ENCODE peak calls at places on chromosomes 2 and 18, in four cellular contexts. Q is GM12892, I is GM12878, C is SK-N-SH. M is an unnamed sample.

GRCh38 chr2:68762665-68763064 is 28.1 kb downstream of the ARHGAP25 start:
- DNase-seq in Q (no peak), I (no peak), C (no peak), M (no peak)

GRCh38 chr2:75580156-75580555 is 19.4 kb upstream of the EVA1A start:
- DNase-seq in Q (no peak), I (no peak), C (no peak), M (no peak)

GRCh38 chr2:35731674-35732073 is 623.9 kb upstream of the CRIM1 start:
- DNase-seq in Q (no peak), I (no peak), C (no peak), M (no peak)

GRCh38 chr2:95110395-95110794 is 11.2 kb downstream of the MRPS5 start:
- DNase-seq in Q (no peak), I (no peak), C (no peak), M (no peak)

GRCh38 chr2:149573760-149574159 is 13.8 kb downstream of the MMADHC start:
- DNase-seq in Q (no peak), I (no peak), C (no peak), M (no peak)

GRCh38 chr2:124039032-124039431 is 13.9 kb downstream of the CNTNAP5 start:
- DNase-seq in Q (no peak), I (no peak), C (no peak), M (no peak)

GRCh38 chr2:43052204-43052943 is 174.0 kb downstream of the ZFP36L2 start:
- DNase-seq in Q (no peak), I (no peak), C (no peak), M (no peak)

GRCh38 chr2:167844714-167845530 is 402.5 kb downstream of the STK39 start:
- DNase-seq in Q (no peak), I (no peak), C (no peak), M (no peak)

GRCh38 chr2:64716569-64716968 is 62.9 kb upstream of the SERTAD2 start:
- DNase-seq in Q (no peak), I (no peak), C (no peak), M (no peak)

GRCh38 chr18:74242451-74243096 is 49.2 kb downstream of the CYB5A start:
- DNase-seq in Q (no peak), I (no peak), C (no peak), M (no peak)

DNA sequence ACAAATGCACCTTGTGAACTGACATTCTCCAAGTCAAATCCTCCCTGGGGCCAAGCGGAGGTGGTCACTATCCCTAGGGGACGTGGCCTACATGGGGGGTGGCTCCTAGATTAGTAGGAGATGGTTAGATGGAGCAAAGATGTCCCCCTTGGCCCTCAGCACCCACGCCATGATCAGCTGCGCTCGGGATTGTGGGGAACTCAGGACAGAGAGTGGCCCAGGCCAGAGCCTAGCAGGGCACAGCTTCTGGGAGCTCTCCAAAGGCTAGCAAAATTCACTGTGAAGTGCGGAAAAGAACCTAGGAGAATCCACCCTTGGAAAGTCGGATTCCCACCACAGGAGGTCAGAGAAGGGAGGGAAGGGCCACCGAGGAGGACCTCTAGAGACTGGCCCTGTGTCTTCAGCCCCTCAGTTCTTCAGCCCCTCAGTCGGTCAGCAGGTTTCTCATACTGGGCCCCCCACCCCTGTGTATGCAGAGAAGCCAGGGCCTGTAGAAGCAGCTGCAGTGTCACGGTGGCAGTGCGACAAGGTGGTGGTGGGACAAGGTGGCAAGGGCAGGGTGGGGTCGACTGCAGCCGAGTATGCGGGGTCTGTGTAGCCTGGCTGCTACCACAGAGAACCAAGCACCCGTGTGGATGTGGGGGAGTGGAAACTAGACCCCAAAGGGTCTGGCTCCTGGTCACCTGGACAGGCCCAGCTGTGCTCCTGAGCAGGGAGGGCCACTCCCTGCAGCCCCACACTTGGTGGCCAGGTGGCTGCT is 18.4 kb downstream of the GPR55 start:
- DNase-seq in Q (no peak), I (no peak), C (no peak), M (no peak)
- TF ChIP-seq TAF1 in Q (no peak), I (no peak), C (no peak), M (no peak)

GRCh38 chr2:216636570-216637450 is 3.6 kb downstream of the IGFBP2 start:
- DNase-seq in Q (no peak), I (no peak), C (peak), M (no peak)
- TF ChIP-seq TAF1 in Q (no peak), I (no peak), C (no peak), M (no peak)

GRCh38 chr2:230797515-230798495 is 66.9 kb upstream of the ITM2C start:
- DNase-seq in Q (no peak), I (no peak), C (no peak), M (no peak)
- TF ChIP-seq TAF1 in Q (no peak), I (no peak), C (no peak), M (peak)

GRCh38 chr2:158766524-158766923 is 28.6 kb upstream of the DAPL1 start:
- DNase-seq in Q (no peak), I (no peak), C (no peak), M (no peak)
- TF ChIP-seq TAF1 in Q (no peak), I (no peak), C (no peak), M (no peak)

DNA sequence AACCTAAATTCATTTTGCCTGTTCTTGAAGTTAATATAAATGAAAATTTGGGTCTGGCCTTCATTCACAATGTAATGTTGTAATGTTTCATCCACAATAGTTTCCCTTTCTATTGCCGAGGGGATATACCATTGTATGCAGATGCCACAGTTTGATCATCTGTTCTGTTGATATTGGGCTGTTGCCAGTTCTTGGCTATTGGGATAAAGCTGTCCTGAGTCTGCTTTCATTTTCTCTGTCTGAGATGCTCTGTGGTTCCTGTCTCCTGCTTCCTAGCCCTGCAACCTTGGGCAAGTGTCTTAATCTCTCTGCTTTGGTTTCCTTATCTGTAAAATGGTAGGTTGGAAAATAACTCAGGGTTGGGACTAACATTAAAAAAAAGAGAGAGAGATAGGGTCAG is 25.2 kb downstream of the B3GNT2 start:
- DNase-seq in Q (no peak), I (no peak), C (no peak), M (no peak)
- TF ChIP-seq TAF1 in Q (no peak), I (no peak), C (no peak), M (no peak)